ENCODE peak calls at places on chromosomes 4 and X, in ten cellular contexts. One of them, this sample, is unnamed.

GRCh38 chr4:150867148-150867547 is 147.9 kb downstream of the LRBA start:
- DNase-seq in CD4-positive, alpha-beta memory T cell: peak; percentile 70
- DNase-seq in cardiac muscle cell: peak; percentile 91
- DNase-seq in non-pigmented ciliary epithelial cell: peak; percentile 49
- DNase-seq in Calu3: peak; percentile 39
- DNase-seq in thoracic aorta: no peak
- DNase-seq in SW480: peak; percentile 70
- DNase-seq in cerebellar nuclear complex: no peak
- DNase-seq in activated CD4-positive, alpha-beta T cell treated with anti-CD3 and anti-CD28 coated beads, Interleukin-2, amount 50 U/mL, for 24 hours: peak; percentile 64
- DNase-seq in NCI-H1436: peak; percentile 84
- DNase-seq in this sample: peak; percentile 52

GRCh38 chr4:82678046-82678445 is 116.3 kb upstream of the TMEM150C start:
- DNase-seq in CD4-positive, alpha-beta memory T cell: no peak
- DNase-seq in cardiac muscle cell: no peak
- DNase-seq in non-pigmented ciliary epithelial cell: no peak
- DNase-seq in Calu3: no peak
- DNase-seq in thoracic aorta: no peak
- DNase-seq in SW480: no peak
- DNase-seq in cerebellar nuclear complex: no peak
- DNase-seq in activated CD4-positive, alpha-beta T cell treated with anti-CD3 and anti-CD28 coated beads, Interleukin-2, amount 50 U/mL, for 24 hours: no peak
- DNase-seq in NCI-H1436: no peak
- DNase-seq in this sample: no peak

GRCh38 chr4:128565565-128566186 is 243.8 kb upstream of the JADE1 start:
- DNase-seq in CD4-positive, alpha-beta memory T cell: no peak
- DNase-seq in cardiac muscle cell: peak; percentile 69
- DNase-seq in non-pigmented ciliary epithelial cell: no peak
- DNase-seq in Calu3: peak; percentile 75
- DNase-seq in thoracic aorta: no peak
- DNase-seq in SW480: peak; percentile 43
- DNase-seq in cerebellar nuclear complex: no peak
- DNase-seq in activated CD4-positive, alpha-beta T cell treated with anti-CD3 and anti-CD28 coated beads, Interleukin-2, amount 50 U/mL, for 24 hours: no peak
- DNase-seq in NCI-H1436: peak; percentile 5
- DNase-seq in this sample: peak; percentile 74

GRCh38 chr4:166435449-166435848 is 562.4 kb downstream of the TLL1 start:
- DNase-seq in CD4-positive, alpha-beta memory T cell: no peak
- DNase-seq in cardiac muscle cell: no peak
- DNase-seq in non-pigmented ciliary epithelial cell: peak; percentile 86
- DNase-seq in Calu3: no peak
- DNase-seq in thoracic aorta: no peak
- DNase-seq in SW480: peak; percentile 5
- DNase-seq in cerebellar nuclear complex: no peak
- DNase-seq in activated CD4-positive, alpha-beta T cell treated with anti-CD3 and anti-CD28 coated beads, Interleukin-2, amount 50 U/mL, for 24 hours: no peak
- DNase-seq in NCI-H1436: no peak
- DNase-seq in this sample: no peak

GRCh38 chr4:3369781-3370660 is 71.7 kb upstream of the HGFAC start:
- DNase-seq in CD4-positive, alpha-beta memory T cell: peak; percentile 36
- DNase-seq in cardiac muscle cell: peak; percentile 35
- DNase-seq in non-pigmented ciliary epithelial cell: peak; percentile 77
- DNase-seq in Calu3: no peak
- DNase-seq in thoracic aorta: no peak
- DNase-seq in SW480: no peak
- DNase-seq in cerebellar nuclear complex: no peak
- DNase-seq in activated CD4-positive, alpha-beta T cell treated with anti-CD3 and anti-CD28 coated beads, Interleukin-2, amount 50 U/mL, for 24 hours: peak; percentile 15
- DNase-seq in NCI-H1436: no peak
- DNase-seq in this sample: peak; percentile 47

GRCh38 chrX:74467656-74468055 is 46.4 kb downstream of the SLC16A2 start:
- DNase-seq in CD4-positive, alpha-beta memory T cell: no peak
- DNase-seq in cardiac muscle cell: no peak
- DNase-seq in non-pigmented ciliary epithelial cell: no peak
- DNase-seq in Calu3: no peak
- DNase-seq in thoracic aorta: no peak
- DNase-seq in SW480: no peak
- DNase-seq in cerebellar nuclear complex: no peak
- DNase-seq in activated CD4-positive, alpha-beta T cell treated with anti-CD3 and anti-CD28 coated beads, Interleukin-2, amount 50 U/mL, for 24 hours: no peak
- DNase-seq in NCI-H1436: no peak
- DNase-seq in this sample: no peak

GRCh38 chr4:13588954-13589353 is 38.6 kb downstream of the BOD1L1 start:
- DNase-seq in CD4-positive, alpha-beta memory T cell: no peak
- DNase-seq in cardiac muscle cell: no peak
- DNase-seq in non-pigmented ciliary epithelial cell: no peak
- DNase-seq in Calu3: no peak
- DNase-seq in thoracic aorta: no peak
- DNase-seq in SW480: no peak
- DNase-seq in cerebellar nuclear complex: no peak
- DNase-seq in activated CD4-positive, alpha-beta T cell treated with anti-CD3 and anti-CD28 coated beads, Interleukin-2, amount 50 U/mL, for 24 hours: no peak
- DNase-seq in NCI-H1436: no peak
- DNase-seq in this sample: no peak

GRCh38 chrX:136546369-136546768 is 14.4 kb downstream of the VGLL1 start:
- DNase-seq in CD4-positive, alpha-beta memory T cell: no peak
- DNase-seq in cardiac muscle cell: no peak
- DNase-seq in non-pigmented ciliary epithelial cell: no peak
- DNase-seq in Calu3: no peak
- DNase-seq in thoracic aorta: no peak
- DNase-seq in SW480: no peak
- DNase-seq in cerebellar nuclear complex: no peak
- DNase-seq in activated CD4-positive, alpha-beta T cell treated with anti-CD3 and anti-CD28 coated beads, Interleukin-2, amount 50 U/mL, for 24 hours: no peak
- DNase-seq in NCI-H1436: no peak
- DNase-seq in this sample: no peak

GRCh38 chrX:1500701-1501624 is 36.0 kb downstream of the P2RY8 start:
- DNase-seq in CD4-positive, alpha-beta memory T cell: no peak
- DNase-seq in cardiac muscle cell: no peak
- DNase-seq in non-pigmented ciliary epithelial cell: no peak
- DNase-seq in Calu3: no peak
- DNase-seq in thoracic aorta: no peak
- DNase-seq in SW480: no peak
- DNase-seq in cerebellar nuclear complex: no peak
- DNase-seq in activated CD4-positive, alpha-beta T cell treated with anti-CD3 and anti-CD28 coated beads, Interleukin-2, amount 50 U/mL, for 24 hours: no peak
- DNase-seq in NCI-H1436: no peak
- DNase-seq in this sample: no peak

GRCh38 chrX:9561199-9561598 is 96.3 kb downstream of the TBL1X start:
- DNase-seq in CD4-positive, alpha-beta memory T cell: no peak
- DNase-seq in cardiac muscle cell: no peak
- DNase-seq in non-pigmented ciliary epithelial cell: no peak
- DNase-seq in Calu3: no peak
- DNase-seq in thoracic aorta: no peak
- DNase-seq in SW480: no peak
- DNase-seq in cerebellar nuclear complex: no peak
- DNase-seq in activated CD4-positive, alpha-beta T cell treated with anti-CD3 and anti-CD28 coated beads, Interleukin-2, amount 50 U/mL, for 24 hours: no peak
- DNase-seq in NCI-H1436: no peak
- DNase-seq in this sample: no peak

GRCh38 chr4:80099671-80100070 is 26.6 kb upstream of the ANTXR2 start:
- DNase-seq in CD4-positive, alpha-beta memory T cell: no peak
- DNase-seq in cardiac muscle cell: no peak
- DNase-seq in non-pigmented ciliary epithelial cell: no peak
- DNase-seq in Calu3: no peak
- DNase-seq in thoracic aorta: no peak
- DNase-seq in SW480: no peak
- DNase-seq in cerebellar nuclear complex: no peak
- DNase-seq in activated CD4-positive, alpha-beta T cell treated with anti-CD3 and anti-CD28 coated beads, Interleukin-2, amount 50 U/mL, for 24 hours: no peak
- DNase-seq in NCI-H1436: no peak
- DNase-seq in this sample: no peak

GRCh38 chrX:132807411-132808030 is 150.9 kb downstream of the HS6ST2 start:
- DNase-seq in CD4-positive, alpha-beta memory T cell: no peak
- DNase-seq in cardiac muscle cell: no peak
- DNase-seq in non-pigmented ciliary epithelial cell: no peak
- DNase-seq in Calu3: no peak
- DNase-seq in thoracic aorta: no peak
- DNase-seq in SW480: no peak
- DNase-seq in cerebellar nuclear complex: no peak
- DNase-seq in activated CD4-positive, alpha-beta T cell treated with anti-CD3 and anti-CD28 coated beads, Interleukin-2, amount 50 U/mL, for 24 hours: no peak
- DNase-seq in NCI-H1436: no peak
- DNase-seq in this sample: no peak

GRCh38 chr4:140697709-140698560 is 58.2 kb downstream of the TBC1D9 start:
- DNase-seq in CD4-positive, alpha-beta memory T cell: no peak
- DNase-seq in cardiac muscle cell: no peak
- DNase-seq in non-pigmented ciliary epithelial cell: no peak
- DNase-seq in Calu3: no peak
- DNase-seq in thoracic aorta: no peak
- DNase-seq in SW480: no peak
- DNase-seq in cerebellar nuclear complex: no peak
- DNase-seq in activated CD4-positive, alpha-beta T cell treated with anti-CD3 and anti-CD28 coated beads, Interleukin-2, amount 50 U/mL, for 24 hours: no peak
- DNase-seq in NCI-H1436: no peak
- DNase-seq in this sample: no peak

GRCh38 chr4:24778427-24779225 is 16.7 kb upstream of the SOD3 start:
- DNase-seq in CD4-positive, alpha-beta memory T cell: no peak
- DNase-seq in cardiac muscle cell: no peak
- DNase-seq in non-pigmented ciliary epithelial cell: peak; percentile 75
- DNase-seq in Calu3: no peak
- DNase-seq in thoracic aorta: peak; percentile 42
- DNase-seq in SW480: no peak
- DNase-seq in cerebellar nuclear complex: no peak
- DNase-seq in activated CD4-positive, alpha-beta T cell treated with anti-CD3 and anti-CD28 coated beads, Interleukin-2, amount 50 U/mL, for 24 hours: no peak
- DNase-seq in NCI-H1436: no peak
- DNase-seq in this sample: no peak

This sample was measured in endothelial cell.